ENCODE peak calls at places on chromosome 9, in eight cellular contexts. X is hepatocyte, Z is keratinocyte, M is breast epithelium, C is stomach, V is astrocyte, A is A673, O is adrenal gland. U is an unnamed sample. For H3K36me3, the result is how much of the 10 kb centered on the place peaks cover.

GRCh38 chr9:76302947-76303550 is 91.2 kb downstream of the RFK start:
- DNase-seq in Z (peak), C (no peak), O (no peak), X (peak), V (peak), A (peak), M (no peak), U (no peak)

GRCh38 chr9:109001275-109001676 is 12.0 kb downstream of the CTNNAL1 start:
- DNase-seq in X (no peak), A (peak), C (no peak), V (peak), M (no peak), Z (no peak), O (no peak), U (no peak)

GRCh38 chr9:76654575-76654974 is 109.7 kb upstream of the PCA3 start:
- DNase-seq in Z (peak), C (no peak), V (peak), A (no peak), O (no peak), M (no peak), X (no peak), U (no peak)

GRCh38 chr9:133275105-133276000 is at the start of gene ABO:
- DNase-seq in V (no peak), Z (no peak), M (no peak), X (peak), C (peak), O (peak), A (no peak), U (peak)

GRCh38 chr9:86464242-86464641 is 110.0 kb upstream of the TUT7 start:
- DNase-seq in M (no peak), V (no peak), C (peak), A (no peak), O (no peak), Z (no peak), X (no peak), U (no peak)

GRCh38 chr9:87071473-87071872 is 124.2 kb upstream of the GAS1 start:
- DNase-seq in X (no peak), C (no peak), V (no peak), Z (peak), A (no peak), M (no peak), O (no peak), U (no peak)

GRCh38 chr9:127559247-127559680 is 52.8 kb upstream of the STXBP1 start:
- DNase-seq in O (no peak), Z (no peak), M (no peak), V (no peak), A (no peak), X (no peak), C (no peak), U (no peak)

GRCh38 chr9:928363-929042 is 48.0 kb upstream of the DMRT3 start:
- DNase-seq in M (no peak), A (peak), V (no peak), C (no peak), O (no peak), Z (no peak), X (peak), U (no peak)

GRCh38 chr9:129482521-129483466 is 138.1 kb downstream of the C9orf50 start:
- DNase-seq in M (peak), V (peak), Z (no peak), C (peak), A (peak), O (peak), X (peak), U (peak)

GRCh38 chr9:72442212-72442607 is 77.2 kb upstream of the ZFAND5 start:
- DNase-seq in V (peak), Z (peak), A (peak), O (no peak), X (peak), C (no peak), M (no peak), U (no peak)

GRCh38 chr9:18427691-18428090 is 46.3 kb upstream of the ADAMTSL1 start:
- DNase-seq in O (no peak), X (no peak), C (no peak), V (no peak), Z (no peak), M (no peak), A (no peak), U (no peak)

GRCh38 chr9:129241725-129242124 is 63.7 kb upstream of the IER5L start:
- DNase-seq in Z (no peak), X (no peak), O (no peak), V (no peak), A (no peak), C (no peak), M (no peak), U (peak)

GRCh38 chr9:115008536-115008935 is 78.1 kb upstream of the TNFSF8 start:
- DNase-seq in V (peak), A (peak), O (no peak), M (no peak), Z (no peak), C (no peak), X (peak), U (no peak)

GRCh38 chr9:93531374-93531773 is 45.0 kb upstream of the PHF2 start:
- DNase-seq in O (no peak), A (no peak), M (no peak), C (no peak), Z (no peak), V (no peak), X (no peak), U (no peak)
- TF ChIP-seq CTCF in O (peak), A (no peak), M (peak), C (no peak), Z (no peak), V (no peak), X (no peak), U (peak)

GRCh38 chr9:134834957-134835419 is 45.6 kb upstream of the FCN2 start:
- DNase-seq in Z (no peak), A (no peak), X (no peak), V (no peak), M (no peak), O (no peak), C (no peak), U (no peak)
- H3K27ac ChIP-seq in Z (no peak), A (no peak), X (no peak), V (no peak), M (no peak), O (no peak), C (no peak), U (no peak)

GRCh38 chr9:2809692-2810423 is 34.0 kb downstream of the PUM3 start:
- DNase-seq in Z (no peak), O (no peak), V (peak), C (no peak), A (peak), X (peak), M (no peak), U (no peak)
- H3K36me3 ChIP-seq in Z (under half), O (under half), V (under half), C (under half), A (under half), X (under half), M (under half), U (half or more)

GRCh38 chr9:124530216-124530615 is 23.0 kb upstream of the NR5A1 start:
- DNase-seq in Z (no peak), C (no peak), V (no peak), M (no peak), O (no peak), X (no peak), A (no peak), U (no peak)

GRCh38 chr9:124537926-124538325 is 30.7 kb upstream of the NR5A1 start:
- DNase-seq in M (no peak), C (peak), Z (no peak), V (no peak), X (no peak), O (no peak), A (no peak), U (no peak)

GRCh38 chr9:124535846-124536245 is 28.6 kb upstream of the NR5A1 start:
- DNase-seq in V (no peak), Z (no peak), M (no peak), O (no peak), X (no peak), A (no peak), C (no peak), U (no peak)

GRCh38 chr9:124531115-124531514 is 23.9 kb upstream of the NR5A1 start:
- DNase-seq in X (no peak), V (no peak), C (no peak), Z (no peak), M (no peak), O (no peak), A (no peak), U (no peak)

DNA sequence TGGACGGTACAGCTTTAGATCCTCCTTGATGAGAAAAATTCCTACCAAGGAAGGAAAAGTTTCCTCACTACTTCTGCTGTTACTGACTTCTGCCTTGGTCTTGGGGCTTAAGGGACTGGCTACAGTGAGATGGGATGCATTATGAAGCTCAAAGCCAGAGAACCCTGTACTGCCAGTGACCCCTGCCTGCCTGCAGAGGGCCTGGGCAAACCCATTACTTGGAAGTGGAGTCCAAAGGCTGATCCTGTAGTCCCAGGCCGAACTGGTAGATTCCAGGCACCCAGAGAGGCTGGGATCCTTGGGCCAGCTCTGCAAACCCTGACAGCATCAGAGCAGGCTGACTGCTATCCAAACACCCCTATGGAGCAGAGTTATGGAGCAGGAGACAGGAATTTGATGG is 25.7 kb upstream of the NR5A1 start:
- DNase-seq in X (no peak), Z (no peak), V (no peak), M (no peak), O (no peak), A (no peak), C (no peak), U (no peak)
- TF ChIP-seq CTCF in X (no peak), Z (no peak), V (no peak), M (no peak), O (no peak), A (no peak), C (no peak), U (no peak)

GRCh38 chr9:136544549-136545064 is 1.2 kb downstream of the NOTCH1 start:
- DNase-seq in M (no peak), X (peak), O (no peak), A (peak), Z (no peak), V (no peak), C (peak), U (peak)
- H3K27ac ChIP-seq in M (peak), X (peak), O (peak), A (peak), Z (peak), V (no peak), C (peak), U (peak)

DNA sequence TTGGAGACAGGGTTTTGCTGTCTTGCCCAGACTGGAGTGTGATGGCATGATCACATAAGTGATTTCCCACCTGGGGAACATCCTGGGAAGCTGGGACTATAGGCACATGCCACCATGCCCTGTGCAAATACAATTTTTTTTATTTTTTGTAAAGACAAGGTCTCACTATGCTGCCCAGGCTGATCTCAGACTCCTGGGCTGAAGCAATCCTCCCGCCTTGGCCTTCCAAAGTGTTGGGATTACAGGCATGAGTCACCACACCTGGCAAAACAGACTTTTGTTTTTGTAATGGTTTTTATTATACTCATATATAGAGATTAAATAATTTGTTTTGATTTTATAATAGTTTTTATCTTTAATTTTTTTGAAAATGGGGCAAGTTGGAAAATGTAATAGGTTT is 14.7 kb downstream of the DNAJC25 start:
- DNase-seq in O (no peak), M (no peak), V (no peak), X (no peak), C (no peak), Z (no peak), A (no peak), U (no peak)
- H3K36me3 ChIP-seq in O (under half), M (under half), V (under half), X (under half), C (under half), Z (under half), A (under half), U (under half)

U was measured in left ventricle myocardium inferior.